ENCODE peak calls at places on chromosomes 5 and 9, in four cellular contexts. One of them, this sample, is unnamed.

GRCh38 chr5:91281409-91281808 is 101.7 kb downstream of the ARRDC3 start:
- DNase-seq in K562: no peak
- DNase-seq in HepG2: no peak
- DNase-seq in GM12878: no peak
- DNase-seq in this sample: no peak

GRCh38 chr5:84303315-84303714 is 81.4 kb downstream of the EDIL3 start:
- DNase-seq in K562: no peak
- DNase-seq in HepG2: no peak
- DNase-seq in GM12878: no peak
- DNase-seq in this sample: no peak

GRCh38 chr5:149959406-149960236 is 937 bp upstream of the SLC26A2 start:
- DNase-seq in K562: peak
- DNase-seq in HepG2: no peak
- DNase-seq in GM12878: peak
- DNase-seq in this sample: peak

GRCh38 chr5:73438048-73438896 is 10.3 kb downstream of the FOXD1 start:
- DNase-seq in K562: no peak
- DNase-seq in HepG2: no peak
- DNase-seq in GM12878: no peak
- DNase-seq in this sample: no peak

GRCh38 chr9:125140576-125140975 is 2.8 kb downstream of the SCAI start:
- DNase-seq in K562: no peak
- DNase-seq in HepG2: no peak
- DNase-seq in GM12878: no peak
- DNase-seq in this sample: no peak

GRCh38 chr5:90408571-90409317 is 812 bp downstream of the CETN3 start:
- DNase-seq in K562: peak
- DNase-seq in HepG2: peak
- DNase-seq in GM12878: peak
- DNase-seq in this sample: peak

GRCh38 chr9:131296906-131297500 is 7.5 kb downstream of the PLPP7 start:
- DNase-seq in K562: no peak
- DNase-seq in HepG2: no peak
- DNase-seq in GM12878: no peak
- DNase-seq in this sample: no peak

GRCh38 chr5:148989567-148989966 is 73.3 kb downstream of the SH3TC2 start:
- DNase-seq in K562: no peak
- DNase-seq in HepG2: no peak
- DNase-seq in GM12878: no peak
- DNase-seq in this sample: no peak

GRCh38 chr9:131008563-131008908 is 438 bp upstream of the LAMC3 start:
- DNase-seq in K562: peak
- DNase-seq in HepG2: no peak
- DNase-seq in GM12878: no peak
- DNase-seq in this sample: no peak

GRCh38 chr5:171601266-171601881 is 181.9 kb downstream of the FGF18 start:
- DNase-seq in K562: no peak
- DNase-seq in HepG2: no peak
- DNase-seq in GM12878: no peak
- DNase-seq in this sample: no peak

GRCh38 chr5:142754031-142754430 is 16.1 kb upstream of the ARHGAP26 start:
- DNase-seq in K562: no peak
- DNase-seq in HepG2: no peak
- DNase-seq in GM12878: no peak
- DNase-seq in this sample: no peak

GRCh38 chr9:16794871-16795639 is 75.4 kb downstream of the BNC2 start:
- DNase-seq in K562: no peak
- DNase-seq in HepG2: no peak
- DNase-seq in GM12878: no peak
- DNase-seq in this sample: no peak

GRCh38 chr9:121699271-121700164 is 48.1 kb downstream of the DAB2IP start:
- DNase-seq in K562: no peak
- DNase-seq in HepG2: no peak
- DNase-seq in GM12878: no peak
- DNase-seq in this sample: no peak

GRCh38 chr5:73706963-73707362 is 81.0 kb downstream of the ARHGEF28 start:
- DNase-seq in K562: no peak
- DNase-seq in HepG2: no peak
- DNase-seq in GM12878: no peak
- DNase-seq in this sample: no peak

GRCh38 chr5:24381861-24382460 is 262.8 kb downstream of the CDH10 start:
- DNase-seq in K562: no peak
- DNase-seq in HepG2: no peak
- DNase-seq in GM12878: no peak
- DNase-seq in this sample: no peak

GRCh38 chr5:140996055-140996454 is 29.8 kb downstream of the PCDHAC2 start:
- DNase-seq in K562: no peak
- DNase-seq in HepG2: no peak
- DNase-seq in GM12878: no peak
- DNase-seq in this sample: no peak

GRCh38 chr5:144139586-144139985 is 30.9 kb downstream of the YIPF5 start:
- DNase-seq in K562: no peak
- DNase-seq in HepG2: no peak
- DNase-seq in GM12878: no peak
- DNase-seq in this sample: no peak

GRCh38 chr5:160699301-160699700 is 152.7 kb downstream of the ATP10B start:
- DNase-seq in K562: no peak
- DNase-seq in HepG2: no peak
- DNase-seq in GM12878: no peak
- DNase-seq in this sample: no peak

GRCh38 chr9:83708515-83709158 is 879 bp upstream of the UBQLN1 start:
- DNase-seq in K562: peak
- DNase-seq in HepG2: peak
- DNase-seq in GM12878: no peak
- DNase-seq in this sample: peak

GRCh38 chr5:74919487-74919886 is 53.3 kb upstream of the FAM169A start:
- DNase-seq in K562: peak
- DNase-seq in HepG2: peak
- DNase-seq in GM12878: no peak
- DNase-seq in this sample: peak

GRCh38 chr9:99037768-99038167 is 67.1 kb upstream of the TGFBR1 start:
- DNase-seq in K562: no peak
- DNase-seq in HepG2: no peak
- DNase-seq in GM12878: no peak
- DNase-seq in this sample: no peak

GRCh38 chr9:99040254-99040653 is 64.7 kb upstream of the TGFBR1 start:
- DNase-seq in K562: no peak
- DNase-seq in HepG2: no peak
- DNase-seq in GM12878: no peak
- DNase-seq in this sample: no peak

GRCh38 chr9:99040911-99041582 is 63.9 kb upstream of the TGFBR1 start:
- DNase-seq in K562: no peak
- DNase-seq in HepG2: no peak
- DNase-seq in GM12878: no peak
- DNase-seq in this sample: no peak

GRCh38 chr9:99039388-99040182 is 65.3 kb upstream of the TGFBR1 start:
- DNase-seq in K562: no peak
- DNase-seq in HepG2: no peak
- DNase-seq in GM12878: no peak
- DNase-seq in this sample: no peak

GRCh38 chr9:99038396-99038795 is 66.5 kb upstream of the TGFBR1 start:
- DNase-seq in K562: no peak
- DNase-seq in HepG2: no peak
- DNase-seq in GM12878: no peak
- DNase-seq in this sample: no peak
- TF ChIP-seq SP1 in K562: no peak
- TF ChIP-seq SP1 in HepG2: no peak
- TF ChIP-seq SP1 in GM12878: no peak
- TF ChIP-seq SP1 in this sample: no peak

GRCh38 chr5:173890195-173890951 is 2.2 kb downstream of the CPEB4 start:
- DNase-seq in K562: peak
- DNase-seq in HepG2: no peak
- DNase-seq in GM12878: no peak
- DNase-seq in this sample: no peak
- TF ChIP-seq TARDBP in K562: no peak
- TF ChIP-seq TARDBP in HepG2: no peak
- TF ChIP-seq TARDBP in GM12878: no peak
- TF ChIP-seq TARDBP in this sample: no peak

GRCh38 chr5:147534172-147534951 is 24.5 kb upstream of the DPYSL3 start:
- DNase-seq in K562: no peak
- DNase-seq in HepG2: no peak
- DNase-seq in GM12878: no peak
- DNase-seq in this sample: no peak

GRCh38 chr5:147532157-147532556 is 22.3 kb upstream of the DPYSL3 start:
- DNase-seq in K562: no peak
- DNase-seq in HepG2: no peak
- DNase-seq in GM12878: no peak
- DNase-seq in this sample: no peak

DNA sequence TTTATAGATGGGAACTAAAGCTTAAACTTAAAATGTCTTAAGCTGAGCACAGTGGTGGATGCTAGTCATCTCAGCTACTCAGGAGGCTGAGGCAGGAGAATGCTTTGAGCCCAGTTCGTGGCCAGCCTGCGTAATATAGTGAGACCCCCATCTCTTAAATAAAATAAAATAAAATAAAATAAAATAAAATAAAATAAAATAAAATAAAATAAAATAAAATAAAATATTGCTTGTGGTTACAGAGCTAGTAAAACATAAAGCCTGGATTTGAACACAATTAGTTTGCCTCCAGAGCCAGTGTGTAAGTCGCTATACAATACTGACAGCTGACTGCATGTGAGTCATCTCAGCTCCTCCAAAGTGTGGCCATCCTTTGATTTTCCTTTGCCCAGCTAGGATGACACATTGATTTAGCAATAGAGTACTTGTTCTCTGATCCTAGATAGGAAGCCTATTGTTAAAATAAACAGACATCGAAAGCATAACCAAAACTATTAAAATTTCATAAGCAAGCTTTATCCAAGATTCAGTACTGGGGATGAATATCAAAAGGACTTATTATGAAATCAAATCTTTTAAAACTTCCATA is 21.0 kb upstream of the DPYSL3 start:
- DNase-seq in K562: no peak
- DNase-seq in HepG2: no peak
- DNase-seq in GM12878: no peak
- DNase-seq in this sample: no peak
- TF ChIP-seq SP1 in K562: no peak
- TF ChIP-seq SP1 in HepG2: no peak
- TF ChIP-seq SP1 in GM12878: no peak
- TF ChIP-seq SP1 in this sample: no peak

DNA sequence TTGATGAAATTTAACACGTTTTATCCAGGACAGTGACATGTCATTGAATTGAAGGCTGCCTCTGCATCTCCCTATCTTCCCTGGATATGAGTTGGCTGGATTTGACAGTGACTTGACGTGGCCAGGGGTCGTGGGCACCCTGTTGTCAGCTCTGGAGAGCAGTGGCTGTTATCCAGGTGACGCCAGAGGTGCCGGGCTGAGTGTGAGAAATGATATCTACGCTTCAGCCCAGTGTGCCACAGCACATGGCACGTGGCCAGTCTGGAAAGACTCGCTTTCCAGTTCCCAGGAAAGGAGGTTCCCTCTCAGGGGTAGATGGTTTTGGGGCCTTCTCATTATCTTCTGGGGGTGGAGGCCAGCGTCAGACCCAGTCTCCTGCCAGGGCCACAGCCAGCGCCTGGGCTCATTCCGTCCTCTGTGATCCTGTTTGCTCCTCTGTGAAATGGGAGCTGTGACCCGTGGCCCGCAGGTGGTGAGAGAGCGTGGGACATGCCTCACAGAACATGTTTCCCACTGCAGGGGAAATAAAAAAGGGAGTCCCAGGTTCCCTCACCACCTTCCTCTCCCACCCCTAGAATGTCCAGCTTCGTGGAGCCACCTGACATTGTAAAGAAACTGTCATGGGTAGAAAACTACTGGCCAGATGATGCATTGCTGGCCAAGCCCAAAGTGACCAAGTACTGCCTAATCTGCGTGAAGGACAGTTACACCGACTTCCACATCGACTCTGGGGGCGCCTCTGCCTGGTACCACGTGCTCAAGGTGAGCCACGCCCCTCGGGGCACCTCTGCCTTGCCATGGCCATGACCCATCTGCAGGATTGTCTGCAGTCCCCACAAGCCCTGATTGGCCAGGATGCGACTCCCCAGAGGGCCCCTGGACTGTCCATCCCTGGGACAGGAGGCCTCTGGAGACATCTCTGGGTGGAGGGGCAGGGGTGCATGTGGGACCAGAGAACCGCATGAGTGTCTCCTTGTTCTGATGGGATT is 76.5 kb downstream of the PHF2 start:
- DNase-seq in K562: no peak
- DNase-seq in HepG2: no peak
- DNase-seq in GM12878: no peak
- DNase-seq in this sample: no peak
- TF ChIP-seq TARDBP in K562: no peak
- TF ChIP-seq TARDBP in HepG2: no peak
- TF ChIP-seq TARDBP in GM12878: no peak
- TF ChIP-seq TARDBP in this sample: no peak

DNA sequence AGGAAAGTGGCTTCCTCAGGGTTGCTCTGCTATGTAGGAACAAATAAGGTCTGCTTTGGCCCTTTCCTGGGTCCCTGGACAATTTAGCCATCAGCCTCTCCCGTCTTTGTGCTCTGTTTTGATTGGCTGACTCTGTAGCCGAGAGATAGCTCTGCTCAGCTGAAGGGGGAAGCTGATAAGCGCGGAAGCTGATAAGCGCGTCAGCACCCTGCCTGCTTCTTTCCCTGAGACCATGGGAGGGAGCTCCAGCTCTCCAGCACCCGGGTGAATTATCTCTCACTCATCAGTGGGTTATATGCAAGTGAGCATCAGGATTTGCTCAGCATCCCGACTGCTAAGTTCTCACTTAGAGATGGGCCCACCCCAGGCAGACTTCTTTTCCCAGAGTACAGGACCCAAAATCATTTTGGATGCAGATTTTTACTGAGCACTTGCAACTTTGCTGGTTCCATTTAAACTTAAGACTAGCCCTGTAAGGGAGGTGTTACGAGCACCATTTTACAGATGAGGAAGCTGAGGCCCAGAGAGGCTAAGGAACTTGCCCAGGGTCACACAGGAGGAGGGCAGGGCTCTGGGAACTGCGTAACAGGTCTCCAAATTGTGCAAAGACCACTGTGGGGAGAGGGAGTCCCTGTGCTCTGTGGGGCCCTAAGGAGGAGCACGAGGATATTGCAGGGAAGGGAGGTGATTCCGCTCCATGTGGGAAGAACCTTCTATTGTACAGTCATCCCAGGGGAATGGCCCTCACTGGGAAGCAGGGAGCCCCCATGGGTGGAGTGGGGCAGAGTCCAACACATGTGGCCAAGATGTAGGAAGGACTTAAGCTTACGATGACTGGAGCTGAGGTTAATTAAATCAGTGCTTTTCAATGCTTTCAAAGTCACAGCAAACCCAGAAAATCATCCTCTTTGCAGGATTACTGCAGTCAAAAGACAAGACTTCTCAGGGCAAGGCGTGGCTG is 83.7 kb upstream of the ORM1 start:
- DNase-seq in K562: peak
- DNase-seq in HepG2: peak
- DNase-seq in GM12878: no peak
- DNase-seq in this sample: peak
- TF ChIP-seq SP1 in K562: no peak
- TF ChIP-seq SP1 in HepG2: no peak
- TF ChIP-seq SP1 in GM12878: no peak
- TF ChIP-seq SP1 in this sample: no peak

GRCh38 chr5:168822745-168823281 is 243.6 kb upstream of the PANK3 start:
- DNase-seq in K562: no peak
- DNase-seq in HepG2: no peak
- DNase-seq in GM12878: peak
- DNase-seq in this sample: no peak
- TF ChIP-seq TARDBP in K562: no peak
- TF ChIP-seq TARDBP in HepG2: no peak
- TF ChIP-seq TARDBP in GM12878: no peak
- TF ChIP-seq TARDBP in this sample: no peak

GRCh38 chr5:119028575-119028974 is 40.2 kb upstream of the DTWD2 start:
- DNase-seq in K562: no peak
- DNase-seq in HepG2: no peak
- DNase-seq in GM12878: no peak
- DNase-seq in this sample: no peak
- TF ChIP-seq SP1 in K562: no peak
- TF ChIP-seq SP1 in HepG2: no peak
- TF ChIP-seq SP1 in GM12878: no peak
- TF ChIP-seq SP1 in this sample: no peak

This sample was measured in HEK293T.